ENCODE peak calls at places on chromosomes 12 and 14, in eight cellular contexts. R is testis, P is psoas muscle, Y is MCF 10A, N is GM10248, Z is WERI-Rb-1, B is cardiac muscle cell, E is AG09319. H is an unnamed sample.

GRCh38 chr12:80504389-80505153 is 60.5 kb downstream of the PTPRQ start:
- DNase-seq in Y (no peak), N (no peak), R (no peak), B (no peak), P (no peak), E (no peak), Z (no peak), H (no peak)

GRCh38 chr12:3225796-3226180 is 148.6 kb downstream of the TSPAN9 start:
- DNase-seq in Z (no peak), B (no peak), N (no peak), Y (no peak), E (no peak), P (no peak), R (no peak), H (no peak)

GRCh38 chr12:51270847-51271518 is 768 bp upstream of the SMAGP start:
- DNase-seq in B (no peak), P (no peak), Z (no peak), R (no peak), E (no peak), Y (peak), N (no peak), H (peak)

GRCh38 chr12:57089259-57090245 is 638 bp downstream of the NAB2 start:
- DNase-seq in Y (peak), R (peak), N (peak), Z (peak), P (peak), B (peak), E (no peak), H (no peak)

GRCh38 chr12:52601671-52602070 is 408 bp upstream of the KRT72 start:
- DNase-seq in Z (no peak), P (no peak), N (no peak), E (no peak), R (no peak), Y (no peak), B (no peak), H (no peak)

GRCh38 chr12:52267266-52267665 is 7.2 kb upstream of the KRT86 start:
- DNase-seq in Z (no peak), R (no peak), B (no peak), N (no peak), E (no peak), Y (no peak), P (no peak), H (no peak)

GRCh38 chr12:10618338-10618987 is 5.1 kb upstream of the MAGOHB start:
- DNase-seq in N (no peak), B (no peak), E (peak), Y (peak), R (no peak), Z (no peak), P (no peak), H (peak)

GRCh38 chr14:92668266-92668973 is 80.0 kb downstream of the LGMN start:
- DNase-seq in B (no peak), R (no peak), P (no peak), N (no peak), E (no peak), Y (no peak), Z (no peak), H (no peak)

GRCh38 chr12:121300083-121300819 is 3.7 kb upstream of the CAMKK2 start:
- DNase-seq in Y (no peak), B (no peak), Z (no peak), R (no peak), N (no peak), P (no peak), E (no peak), H (no peak)

GRCh38 chr12:59372971-59373370 is 222.9 kb upstream of the SLC16A7 start:
- DNase-seq in E (no peak), R (peak), Z (peak), P (no peak), Y (peak), B (no peak), N (no peak), H (no peak)

GRCh38 chr14:81981311-81981675 is 447.6 kb upstream of the SEL1L start:
- DNase-seq in Z (no peak), Y (no peak), R (no peak), B (no peak), P (no peak), E (no peak), N (no peak), H (no peak)

GRCh38 chr12:103273645-103274044 is 222.1 kb downstream of the C12orf42 start:
- DNase-seq in Y (no peak), B (no peak), P (no peak), Z (no peak), R (no peak), E (no peak), N (no peak), H (peak)

GRCh38 chr14:53106768-53107167 is 46.4 kb downstream of the DDHD1 start:
- DNase-seq in P (no peak), E (no peak), N (no peak), Z (no peak), R (no peak), B (no peak), Y (no peak), H (no peak)

GRCh38 chr12:49675137-49675536 is 32.1 kb downstream of the FMNL3 start:
- DNase-seq in P (no peak), B (no peak), N (no peak), E (no peak), R (no peak), Y (no peak), Z (no peak), H (no peak)

DNA sequence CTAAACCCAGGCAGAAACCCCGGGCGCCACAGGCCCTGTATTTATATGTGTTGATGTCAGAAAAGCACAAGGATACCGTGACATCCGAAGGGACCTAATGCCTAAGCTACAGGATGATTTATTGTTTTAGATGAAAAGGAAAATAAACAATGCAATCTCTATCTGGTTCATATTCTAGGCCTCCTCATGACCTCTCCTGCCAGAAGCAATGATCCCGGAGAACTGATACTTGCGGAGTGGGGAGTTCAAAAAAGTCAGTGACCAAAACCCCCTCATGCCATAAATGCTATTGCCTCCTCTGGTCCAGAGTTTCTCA is 849 bp upstream of the CSRP2 start:
- DNase-seq in P (no peak), Y (no peak), R (no peak), Z (no peak), E (no peak), B (no peak), N (no peak), H (no peak)
- TF ChIP-seq CTCF in P (no peak), Y (no peak), R (no peak), Z (no peak), E (no peak), B (no peak), N (no peak), H (no peak)

GRCh38 chr12:11664101-11664500 is 14.6 kb downstream of the ETV6 start:
- DNase-seq in R (no peak), Z (no peak), Y (no peak), N (no peak), B (no peak), P (no peak), E (no peak), H (no peak)
- TF ChIP-seq CTCF in R (no peak), Z (no peak), Y (no peak), N (no peak), B (no peak), P (no peak), E (no peak), H (no peak)

GRCh38 chr14:71094722-71095121 is 187.5 kb downstream of the PCNX1 start:
- DNase-seq in Y (no peak), Z (no peak), E (no peak), R (no peak), P (no peak), N (no peak), B (no peak), H (no peak)
- TF ChIP-seq CTCF in Y (no peak), Z (no peak), E (no peak), R (no peak), P (no peak), N (no peak), B (no peak), H (no peak)

DNA sequence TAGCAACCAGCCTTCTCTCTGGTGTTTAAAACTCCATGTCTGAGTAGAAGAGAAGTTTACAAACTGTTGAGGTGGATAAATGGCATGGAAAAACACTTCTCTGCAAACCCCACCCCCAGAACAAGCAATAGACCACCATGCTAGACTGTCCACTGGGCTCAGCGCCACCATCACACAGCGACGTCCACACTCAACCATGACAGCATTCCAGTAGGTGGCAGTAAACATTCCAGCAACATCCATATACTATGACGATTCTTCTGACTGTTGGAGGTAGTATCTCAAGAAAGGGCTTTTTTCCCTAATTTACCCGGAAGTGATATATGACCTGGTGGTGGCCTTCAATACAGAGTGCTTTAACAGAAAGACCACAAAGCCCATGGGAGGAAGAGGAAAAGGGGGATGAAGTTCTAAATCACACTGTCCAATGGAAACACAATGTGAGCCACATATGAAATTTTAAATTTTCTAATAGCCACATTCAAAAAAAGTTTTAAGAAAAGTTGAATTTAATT is 152.2 kb downstream of the SLC15A4 start:
- DNase-seq in Y (peak), B (no peak), P (no peak), Z (no peak), N (no peak), R (no peak), E (no peak), H (no peak)
- TF ChIP-seq CTCF in Y (no peak), B (no peak), P (no peak), Z (peak), N (no peak), R (no peak), E (no peak), H (peak)

DNA sequence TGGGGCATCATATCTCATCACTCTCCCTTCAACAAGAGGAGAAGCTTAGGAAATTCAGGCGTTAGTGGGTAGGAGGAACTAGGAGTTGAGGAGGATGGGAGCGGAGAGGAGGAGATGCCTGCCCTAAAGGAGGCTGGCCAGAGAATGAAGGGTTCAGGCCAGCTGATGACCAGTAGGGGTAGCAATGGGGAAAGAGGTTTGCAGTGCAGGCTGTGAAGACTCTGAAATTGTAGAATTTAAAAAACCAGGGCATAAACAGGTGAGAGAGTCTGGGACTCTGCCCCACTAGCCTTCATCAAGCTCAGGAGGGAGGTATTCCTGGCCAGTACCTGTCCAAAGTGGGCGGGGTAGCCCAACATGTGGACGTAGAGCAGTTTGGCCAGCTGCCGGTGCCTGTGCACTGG is 807 bp downstream of the AP1G2 start:
- DNase-seq in B (no peak), N (no peak), R (no peak), Y (no peak), P (no peak), E (no peak), Z (no peak), H (no peak)
- TF ChIP-seq CTCF in B (peak), N (peak), R (no peak), Y (peak), P (no peak), E (peak), Z (peak), H (peak)

GRCh38 chr12:8860165-8860961 is 37.9 kb downstream of the A2ML1 start:
- DNase-seq in P (peak), B (peak), Y (peak), Z (peak), R (peak), E (peak), N (peak), H (peak)
- TF ChIP-seq CTCF in P (peak), B (peak), Y (peak), Z (peak), R (peak), E (peak), N (peak), H (peak)

DNA sequence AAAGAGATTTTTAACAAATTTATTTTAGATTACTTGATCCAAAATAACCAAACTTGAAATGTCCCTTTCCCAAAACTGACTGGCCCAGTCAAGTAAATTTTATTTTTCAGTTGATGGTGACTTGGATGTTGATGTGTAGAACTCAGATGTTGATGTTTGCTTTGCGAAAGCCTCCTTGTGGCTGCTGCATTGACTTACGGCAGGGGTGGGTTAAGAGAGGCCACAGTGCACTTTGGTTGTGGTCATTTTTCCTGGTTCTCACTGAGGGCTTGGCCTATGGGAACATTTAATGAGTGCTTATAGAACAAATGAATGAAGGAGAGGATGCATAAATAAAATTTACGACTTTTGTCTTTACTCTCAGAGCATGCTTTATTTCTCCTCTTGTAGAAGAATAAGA is 52.6 kb downstream of the SLCO1B3 start:
- DNase-seq in N (no peak), Y (no peak), Z (no peak), E (no peak), B (no peak), P (no peak), R (no peak), H (no peak)
- TF ChIP-seq CTCF in N (no peak), Y (no peak), Z (no peak), E (no peak), B (no peak), P (no peak), R (no peak), H (no peak)

GRCh38 chr12:75815756-75816155 is 215.8 kb downstream of the PHLDA1 start:
- DNase-seq in P (no peak), N (no peak), Y (no peak), R (no peak), B (no peak), E (no peak), Z (no peak), H (no peak)

GRCh38 chr12:75814856-75815754 is 216.5 kb downstream of the PHLDA1 start:
- DNase-seq in P (no peak), Y (peak), E (peak), N (peak), Z (peak), R (no peak), B (no peak), H (peak)

GRCh38 chr12:75818863-75819262 is 212.7 kb downstream of the PHLDA1 start:
- DNase-seq in Y (no peak), B (no peak), Z (no peak), R (no peak), N (no peak), P (no peak), E (no peak), H (no peak)

GRCh38 chr12:75819512-75819911 is 212.1 kb downstream of the PHLDA1 start:
- DNase-seq in Z (no peak), Y (no peak), N (no peak), B (no peak), E (no peak), R (no peak), P (no peak), H (no peak)

DNA sequence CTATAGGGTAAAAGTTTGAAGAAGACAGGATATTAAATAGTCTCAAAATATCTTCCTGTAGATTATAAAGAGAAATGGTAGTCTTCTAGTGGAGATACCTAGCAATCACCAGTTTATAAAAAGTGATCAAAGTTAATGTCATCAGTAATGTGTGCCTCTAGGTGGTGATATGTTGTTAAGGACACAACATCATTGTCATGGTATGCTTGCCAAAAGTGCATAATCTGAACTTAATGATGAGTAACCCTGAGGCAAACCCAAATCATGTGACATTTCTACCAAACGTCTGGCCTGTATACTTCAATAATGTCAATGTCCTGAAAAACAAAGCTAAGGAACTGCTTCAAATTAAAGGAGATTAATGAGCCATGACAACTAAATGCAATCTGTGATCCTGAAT is 214.7 kb downstream of the PHLDA1 start:
- DNase-seq in N (no peak), B (no peak), Y (peak), R (no peak), Z (no peak), P (no peak), E (no peak), H (peak)
- TF ChIP-seq CTCF in N (peak), B (no peak), Y (peak), R (no peak), Z (no peak), P (no peak), E (peak), H (no peak)

DNA sequence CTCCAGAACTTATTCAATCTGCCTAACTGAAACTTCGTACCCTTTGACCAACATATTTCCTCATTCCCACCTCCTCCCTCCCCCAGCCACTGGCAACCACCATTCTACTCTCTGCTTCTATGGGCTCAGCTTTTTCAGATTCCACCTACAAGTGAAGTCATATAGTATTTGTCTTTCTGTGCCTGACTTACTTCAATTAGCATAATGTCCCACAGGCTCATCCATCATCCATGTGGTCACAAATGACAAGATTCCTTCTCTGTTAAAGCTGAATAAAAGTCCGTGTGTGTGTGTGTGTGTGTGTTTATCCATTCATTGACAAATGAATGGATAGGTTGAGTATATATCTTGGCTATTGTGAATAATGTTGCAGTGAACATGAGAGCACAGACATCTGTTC is 1.3 kb upstream of the C14orf39 start:
- DNase-seq in Z (no peak), E (no peak), R (no peak), Y (no peak), P (no peak), B (no peak), N (no peak), H (no peak)
- TF ChIP-seq CTCF in Z (no peak), E (no peak), R (no peak), Y (no peak), P (no peak), B (no peak), N (no peak), H (no peak)

GRCh38 chr14:21057803-21058675 is at the start of gene RNASE8:
- DNase-seq in Y (peak), E (no peak), B (no peak), P (no peak), N (no peak), R (no peak), Z (no peak), H (no peak)
- TF ChIP-seq CTCF in Y (no peak), E (peak), B (no peak), P (no peak), N (no peak), R (no peak), Z (no peak), H (no peak)